ENCODE peak calls at places on chromosomes 1 and 21, in ten cellular contexts. M, S, J, F, V, R, D, O, N and W are unnamed samples.

GRCh38 chr1:155741908-155742307 is 53.0 kb downstream of the DAP3 start:
- DNase-seq in N (no peak), R (no peak), S (no peak), J (no peak), V (no peak), D (no peak), O (no peak), F (no peak), M (no peak), W (no peak)

GRCh38 chr1:2274968-2275475 is 46.9 kb downstream of the SKI start:
- DNase-seq in R (no peak), N (no peak), F (no peak), O (no peak), M (no peak), D (no peak), S (no peak), J (no peak), V (no peak), W (no peak)

GRCh38 chr1:204651843-204652421 is 33.6 kb downstream of the LRRN2 start:
- DNase-seq in J (peak), N (no peak), V (no peak), F (no peak), D (no peak), R (no peak), M (peak), S (peak), O (no peak), W (no peak)

GRCh38 chr1:192983349-192983980 is 75.7 kb downstream of the UCHL5 start:
- DNase-seq in M (no peak), R (no peak), N (peak), V (peak), F (peak), S (no peak), O (no peak), D (no peak), J (peak), W (no peak)

GRCh38 chr1:155003766-155004351 is 1.3 kb downstream of the ZBTB7B start:
- DNase-seq in D (no peak), M (peak), J (peak), S (no peak), R (peak), F (no peak), V (peak), O (no peak), N (peak), W (no peak)

GRCh38 chr1:44037154-44037553 is 5.9 kb upstream of the SLC6A9 start:
- DNase-seq in S (no peak), F (no peak), D (no peak), N (no peak), M (no peak), R (peak), V (no peak), J (no peak), O (no peak), W (no peak)

GRCh38 chr1:17207966-17208418 is 3.1 kb downstream of the PADI1 start:
- DNase-seq in V (peak), N (peak), O (peak), J (no peak), F (peak), D (no peak), M (no peak), R (no peak), S (no peak), W (peak)

GRCh38 chr1:184954232-184954995 is 19.9 kb downstream of the NIBAN1 start:
- DNase-seq in M (no peak), S (no peak), F (no peak), D (no peak), R (no peak), O (no peak), N (no peak), J (peak), V (peak), W (no peak)

GRCh38 chr1:151199860-151200581 is 1.7 kb downstream of the PIP5K1A start:
- DNase-seq in R (peak), N (no peak), M (no peak), D (no peak), S (no peak), J (peak), F (no peak), V (peak), O (no peak), W (no peak)

GRCh38 chr1:156641761-156642264 is at the start of gene BCAN:
- DNase-seq in V (peak), N (no peak), O (no peak), M (peak), S (no peak), D (peak), F (no peak), R (peak), J (no peak), W (no peak)

GRCh38 chr21:28822882-28823335 is 169.8 kb downstream of the LTN1 start:
- DNase-seq in M (no peak), R (no peak), D (no peak), J (no peak), V (no peak), S (no peak), F (no peak), N (no peak), O (no peak), W (no peak)

GRCh38 chr1:29967261-29967660 is 730.9 kb downstream of the PTPRU start:
- DNase-seq in V (no peak), O (no peak), S (no peak), M (no peak), N (no peak), F (no peak), D (no peak), R (no peak), J (no peak), W (no peak)

GRCh38 chr1:85445906-85446305 is 19.1 kb downstream of the DDAH1 start:
- DNase-seq in M (no peak), F (no peak), R (no peak), O (no peak), V (no peak), J (no peak), S (no peak), N (no peak), D (no peak), W (no peak)

GRCh38 chr1:108719654-108720435 is 7.1 kb downstream of the FNDC7 start:
- DNase-seq in V (no peak), J (peak), R (no peak), O (no peak), D (no peak), M (no peak), S (no peak), N (no peak), F (no peak), W (no peak)

GRCh38 chr1:23916209-23917131 is 3.3 kb upstream of the CNR2 start:
- DNase-seq in N (peak), V (peak), O (peak), S (peak), J (peak), D (peak), R (peak), F (no peak), M (peak), W (peak)

GRCh38 chr1:63317007-63317813 is 5.2 kb upstream of the FOXD3 start:
- DNase-seq in F (no peak), D (no peak), V (peak), M (peak), N (peak), J (no peak), R (peak), O (peak), S (peak), W (peak)

GRCh38 chr21:44849616-44850130 is 23.8 kb downstream of the PTTG1IP start:
- DNase-seq in S (no peak), O (no peak), V (no peak), F (no peak), D (no peak), R (no peak), M (no peak), N (no peak), J (no peak), W (no peak)

GRCh38 chr1:232648316-232648715 is 18.4 kb upstream of the SIPA1L2 start:
- DNase-seq in D (no peak), S (no peak), R (no peak), J (no peak), N (no peak), V (no peak), M (no peak), F (no peak), O (no peak), W (no peak)

GRCh38 chr21:15051652-15052554 is 12.9 kb downstream of the NRIP1 start:
- DNase-seq in N (no peak), F (no peak), R (no peak), V (no peak), D (no peak), M (no peak), S (no peak), O (no peak), J (peak), W (no peak)

GRCh38 chr21:38913120-38913975 is 107.6 kb downstream of the ETS2 start:
- DNase-seq in R (peak), S (peak), N (no peak), J (peak), D (no peak), M (peak), O (no peak), V (no peak), F (no peak), W (no peak)

GRCh38 chr21:46621457-46622182 is 13.9 kb upstream of the PRMT2 start:
- DNase-seq in D (no peak), N (no peak), O (no peak), R (peak), F (no peak), M (peak), V (peak), J (no peak), S (no peak), W (no peak)

GRCh38 chr1:112251766-112252506 is 144.1 kb upstream of the CTTNBP2NL start:
- DNase-seq in N (no peak), O (no peak), R (no peak), F (no peak), S (no peak), V (no peak), D (no peak), M (no peak), J (peak), W (no peak)

GRCh38 chr1:62384276-62385005 is 52.4 kb upstream of the USP1 start:
- DNase-seq in F (no peak), J (peak), M (no peak), N (no peak), V (no peak), O (no peak), R (no peak), D (no peak), S (peak), W (no peak)

GRCh38 chr1:228088586-228089498 is 6.3 kb downstream of the ARF1 start:
- DNase-seq in V (no peak), D (no peak), F (no peak), J (no peak), M (no peak), R (peak), O (no peak), N (no peak), S (no peak), W (no peak)

GRCh38 chr1:26097696-26098095 is 13.9 kb upstream of the PDIK1L start:
- DNase-seq in F (no peak), J (peak), R (no peak), D (no peak), N (no peak), S (no peak), O (no peak), V (no peak), M (no peak), W (no peak)

GRCh38 chr1:15685820-15686219 is 1.7 kb downstream of the PLEKHM2 start:
- DNase-seq in O (no peak), S (no peak), F (no peak), N (no peak), V (no peak), D (no peak), M (no peak), R (no peak), J (no peak), W (no peak)

GRCh38 chr1:162562452-162562828 is 918 bp downstream of the UAP1 start:
- DNase-seq in M (no peak), S (no peak), O (no peak), D (no peak), R (no peak), N (no peak), V (no peak), J (peak), F (no peak), W (no peak)

GRCh38 chr1:226920446-226920894 is 19.6 kb upstream of the COQ8A start:
- DNase-seq in V (no peak), M (no peak), O (no peak), D (no peak), J (no peak), S (no peak), N (no peak), R (no peak), F (no peak), W (no peak)

GRCh38 chr1:74504125-74505065 is 8.0 kb downstream of the LRRC53 start:
- DNase-seq in R (no peak), S (peak), J (peak), F (no peak), N (peak), O (peak), D (peak), M (peak), V (peak), W (peak)

GRCh38 chr1:154845879-154846278 is 24.2 kb downstream of the KCNN3 start:
- DNase-seq in D (no peak), F (no peak), R (no peak), J (no peak), V (no peak), S (no peak), M (no peak), O (no peak), N (no peak), W (no peak)

GRCh38 chr1:86429122-86429725 is 5.3 kb downstream of the CLCA2 start:
- DNase-seq in R (no peak), D (no peak), S (no peak), V (peak), J (no peak), O (no peak), F (no peak), N (no peak), M (no peak), W (no peak)

GRCh38 chr1:42206164-42206563 is 41.6 kb upstream of the GUCA2A start:
- DNase-seq in J (no peak), V (no peak), M (no peak), D (no peak), F (no peak), N (no peak), R (no peak), S (no peak), O (no peak), W (no peak)